ENCODE peak calls at places on chromosomes 16 and 17, in nine cellular contexts. E is GM20000; O is nephron progenitor cell; B is lower lobe of right lung; L is anterior cingulate cortex; Q is T-helper 2 cell; Y is activated T-helper 2 cell treated with anti-CD3 and anti-CD28 coated beads, Interferon-gamma antibody, Interleukin-2, Interleukin-4, amounts not matched to agents 10 μg/mL and 5 μg/mL and 100 μg/mL, durations not matched to agents 14 hours and 24 hours and 36 hours; D is K562; F is neural crest cell. X is an unnamed sample.

GRCh38 chr16:14354561-14355351 is 275.3 kb downstream of the PARN start:
- DNase-seq in Y (peak; percentile 25), B (no peak), O (no peak), L (no peak), E (peak; percentile 83), Q (no peak), F (no peak), D (no peak), X (no peak)

GRCh38 chr17:16120937-16121336 is 94.4 kb downstream of the NCOR1 start:
- DNase-seq in O (no peak), D (no peak), L (no peak), Y (no peak), E (no peak), B (no peak), F (no peak), Q (no peak), X (no peak)

GRCh38 chr16:5252800-5253199 is 155.2 kb upstream of the EEF2KMT start:
- DNase-seq in F (no peak), Y (no peak), E (no peak), B (no peak), L (no peak), Q (no peak), D (no peak), O (no peak), X (no peak)

GRCh38 chr17:59165933-59166342 is 10.4 kb downstream of the PRR11 start:
- DNase-seq in L (peak; percentile 17), O (peak; percentile 51), B (no peak), E (peak; percentile 63), F (peak; percentile 63), Y (no peak), D (peak; percentile 18), Q (no peak), X (no peak)

GRCh38 chr17:15931394-15931793 is 13.5 kb upstream of the ADORA2B start:
- DNase-seq in E (no peak), O (no peak), B (no peak), D (no peak), Y (no peak), L (no peak), F (no peak), Q (no peak), X (peak; percentile 13)

GRCh38 chr17:50920891-50921595 is 54.9 kb upstream of the TOB1 start:
- DNase-seq in Q (no peak), B (no peak), Y (no peak), F (no peak), E (no peak), D (no peak), L (no peak), O (no peak), X (no peak)

GRCh38 chr17:51064061-51064735 is 56.5 kb downstream of the SPAG9 start:
- DNase-seq in O (no peak), D (no peak), B (no peak), Q (no peak), E (no peak), L (no peak), Y (no peak), F (no peak), X (no peak)

GRCh38 chr17:42171831-42172230 is 9.1 kb downstream of the KCNH4 start:
- DNase-seq in F (no peak), Y (no peak), O (peak; percentile 18), E (no peak), Q (no peak), D (no peak), B (no peak), L (no peak), X (no peak)

GRCh38 chr16:68283346-68283745 is 19.0 kb downstream of the SLC7A6 start:
- DNase-seq in B (no peak), E (no peak), O (no peak), L (no peak), D (no peak), F (no peak), Q (no peak), Y (no peak), X (no peak)

GRCh38 chr17:15261063-15261817 is 3.9 kb downstream of the PMP22 start:
- DNase-seq in L (peak; percentile 70), E (peak; percentile 48), Q (no peak), O (peak; percentile 62), D (peak; percentile 15), Y (no peak), F (peak; percentile 47), B (peak; percentile 54), X (no peak)

GRCh38 chr16:2205104-2205966 is at the start of gene MLST8:
- DNase-seq in F (peak; percentile 73), Q (peak; percentile 95), Y (peak; percentile 89), B (peak; percentile 91), L (peak; percentile 90), D (peak; percentile 97), E (peak; percentile 99), O (peak; percentile 88), X (no peak)

GRCh38 chr17:63460018-63460417 is 13.9 kb upstream of the CYB561 start:
- DNase-seq in F (no peak), Y (no peak), Q (no peak), O (no peak), E (no peak), L (no peak), D (no peak), B (no peak), X (no peak)

GRCh38 chr16:86836503-86837125 is 258.3 kb downstream of the FOXL1 start:
- DNase-seq in Q (no peak), F (no peak), O (no peak), D (no peak), B (no peak), Y (no peak), E (no peak), L (no peak), X (no peak)

X was measured in chondrocyte.